ENCODE peak calls at places on chromosome X, in five cellular contexts. C, I, N, B and O are unnamed samples.

GRCh38 chrX:9019151-9019550 is 14.8 kb downstream of the FAM9B start:
- DNase-seq in C (no peak), I (no peak), N (no peak), B (no peak), O (peak)

GRCh38 chrX:70494441-70494840 is 49.8 kb downstream of the DLG3 start:
- DNase-seq in C (no peak), I (no peak), N (no peak), B (no peak), O (no peak)

GRCh38 chrX:28205905-28206304 is 224.7 kb upstream of the DCAF8L1 start:
- DNase-seq in C (no peak), I (no peak), N (no peak), B (no peak), O (no peak)

GRCh38 chrX:1390621-1391369 is 1.1 kb downstream of the SLC25A6 start:
- DNase-seq in C (no peak), I (peak), N (no peak), B (no peak), O (no peak)

GRCh38 chrX:124028177-124028576 is 66.7 kb downstream of the STAG2 start:
- DNase-seq in C (no peak), I (no peak), N (peak), B (peak), O (no peak)

GRCh38 chrX:17737707-17738001 is 361 bp downstream of the SCML1 start:
- DNase-seq in C (no peak), I (no peak), N (no peak), B (no peak), O (no peak)

GRCh38 chrX:19785647-19786046 is 101.8 kb downstream of the SH3KBP1 start:
- DNase-seq in C (no peak), I (no peak), N (no peak), B (no peak), O (no peak)

GRCh38 chrX:125894947-125895346 is 271.1 kb downstream of the DCAF12L2 start:
- DNase-seq in C (no peak), I (no peak), N (no peak), B (no peak), O (no peak)

GRCh38 chrX:71941771-71942170 is 31.1 kb downstream of the NHSL2 start:
- DNase-seq in C (no peak), I (no peak), N (peak), B (peak), O (peak)

GRCh38 chrX:16825306-16826035 is 39.2 kb downstream of the TXLNG start:
- DNase-seq in C (no peak), I (no peak), N (peak), B (peak), O (peak)

GRCh38 chrX:65516756-65517155 is 17.8 kb downstream of the LAS1L start:
- DNase-seq in C (no peak), I (no peak), N (no peak), B (no peak), O (no peak)

GRCh38 chrX:16914058-16914457 is 32.4 kb upstream of the REPS2 start:
- DNase-seq in C (no peak), I (no peak), N (no peak), B (no peak), O (no peak)

GRCh38 chrX:79524642-79525041 is 157.5 kb upstream of the ITM2A start:
- DNase-seq in C (no peak), I (no peak), N (no peak), B (peak), O (no peak)

GRCh38 chrX:135977611-135978010 is 3.8 kb upstream of the MMGT1 start:
- DNase-seq in C (no peak), I (no peak), N (no peak), B (peak), O (peak)

GRCh38 chrX:138945219-138945618 is 233.7 kb upstream of the FGF13 start:
- DNase-seq in C (no peak), I (no peak), N (peak), B (no peak), O (peak)

GRCh38 chrX:70442224-70442623 is 2.4 kb upstream of the DLG3 start:
- DNase-seq in C (no peak), I (no peak), N (no peak), B (no peak), O (no peak)

GRCh38 chrX:71935542-71935941 is 24.9 kb downstream of the NHSL2 start:
- DNase-seq in C (no peak), I (no peak), N (no peak), B (no peak), O (no peak)

GRCh38 chrX:69195197-69195596 is 29.9 kb upstream of the PJA1 start:
- DNase-seq in C (no peak), I (no peak), N (no peak), B (no peak), O (peak)

GRCh38 chrX:24513416-24513815 is 48.3 kb downstream of the PDK3 start:
- DNase-seq in C (no peak), I (peak), N (no peak), B (no peak), O (no peak)

GRCh38 chrX:6041630-6042029 is 187.0 kb downstream of the NLGN4X start:
- DNase-seq in C (no peak), I (no peak), N (peak), B (no peak), O (no peak)

GRCh38 chrX:150348365-150348764 is 14.8 kb upstream of the MAMLD1 start:
- DNase-seq in C (no peak), I (no peak), N (no peak), B (no peak), O (no peak)

GRCh38 chrX:153526801-153527599 is 9.6 kb downstream of the ATP2B3 start:
- DNase-seq in C (no peak), I (no peak), N (no peak), B (no peak), O (no peak)

GRCh38 chrX:43682726-43683125 is 26.6 kb downstream of the MAOA start:
- DNase-seq in C (no peak), I (no peak), N (no peak), B (no peak), O (no peak)

GRCh38 chrX:133333154-133333750 is 82.0 kb downstream of the GPC4 start:
- DNase-seq in C (no peak), I (no peak), N (no peak), B (no peak), O (no peak)

GRCh38 chrX:13669246-13669689 is 16.3 kb downstream of the TCEANC start:
- DNase-seq in C (peak), I (peak), N (peak), B (peak), O (peak)

GRCh38 chrX:154714925-154715324 is 36.0 kb downstream of the GAB3 start:
- DNase-seq in C (peak), I (no peak), N (peak), B (peak), O (peak)

GRCh38 chrX:39823848-39824247 is 273.9 kb downstream of the BCOR start:
- DNase-seq in C (no peak), I (no peak), N (no peak), B (no peak), O (no peak)

GRCh38 chrX:108139303-108139702 is 47.7 kb downstream of the ATG4A start:
- DNase-seq in C (peak), I (no peak), N (no peak), B (peak), O (peak)

GRCh38 chrX:17376381-17377046 is 1.5 kb downstream of the NHS start:
- DNase-seq in C (no peak), I (no peak), N (peak), B (peak), O (peak)

GRCh38 chrX:16175329-16175728 is 8.0 kb downstream of the MAGEB17 start:
- DNase-seq in C (no peak), I (no peak), N (no peak), B (no peak), O (no peak)

GRCh38 chrX:30822068-30822671 is 66.9 kb downstream of the TAB3 start:
- DNase-seq in C (no peak), I (no peak), N (no peak), B (peak), O (no peak)